ENCODE peak calls at places on chromosome 1, in seven cellular contexts. B is H9, X is tibial artery, W is GM23248, Z is Peyer's patch, H is GM23338, O is foreskin keratinocyte. C is an unnamed sample.

GRCh38 chr1:92817986-92818764 is 13.7 kb upstream of the RPL5 start:
- DNase-seq in B (peak; percentile 55), X (no peak), W (peak; percentile 66), Z (no peak), H (peak; percentile 76), O (no peak), C (no peak)

GRCh38 chr1:52140633-52141512 is 1.0 kb upstream of the ZFYVE9 start:
- DNase-seq in B (no peak), X (no peak), W (peak; percentile 26), Z (no peak), H (no peak), O (peak; percentile 44), C (peak; percentile 13)

GRCh38 chr1:244171241-244171985 is 120.3 kb downstream of the ZBTB18 start:
- DNase-seq in B (no peak), X (no peak), W (peak; percentile 4), Z (no peak), H (no peak), O (no peak), C (no peak)

GRCh38 chr1:155094622-155094948 is 15.9 kb downstream of the EFNA3 start:
- DNase-seq in B (no peak), X (no peak), W (no peak), Z (no peak), H (no peak), O (no peak), C (no peak)

GRCh38 chr1:215877452-215877951 is 310.4 kb downstream of the KCTD3 start:
- DNase-seq in B (no peak), X (no peak), W (no peak), Z (no peak), H (no peak), O (no peak), C (no peak)

GRCh38 chr1:211327341-211327921 is 798 bp downstream of the TRAF5 start:
- DNase-seq in B (peak; percentile 52), X (no peak), W (peak; percentile 85), Z (peak; percentile 75), H (peak; percentile 79), O (peak; percentile 39), C (no peak)

GRCh38 chr1:29713857-29714256 is 477.5 kb downstream of the PTPRU start:
- DNase-seq in B (no peak), X (no peak), W (peak; percentile 42), Z (no peak), H (no peak), O (no peak), C (no peak)

GRCh38 chr1:219883400-219884332 is 44.7 kb downstream of the SLC30A10 start:
- DNase-seq in B (peak; percentile 60), X (no peak), W (no peak), Z (no peak), H (peak; percentile 51), O (no peak), C (no peak)

GRCh38 chr1:228084797-228085196 is 2.3 kb downstream of the ARF1 start:
- DNase-seq in B (no peak), X (no peak), W (no peak), Z (no peak), H (no peak), O (no peak), C (no peak)

GRCh38 chr1:160376525-160377131 is 9.8 kb downstream of the NHLH1 start:
- DNase-seq in B (peak; percentile 73), X (no peak), W (peak; percentile 79), Z (no peak), H (peak; percentile 92), O (peak; percentile 53), C (peak; percentile 60)

GRCh38 chr1:199243423-199244061 is 604.7 kb downstream of the PTPRC start:
- DNase-seq in B (peak; percentile 87), X (no peak), W (peak; percentile 63), Z (peak; percentile 67), H (peak; percentile 77), O (peak; percentile 24), C (no peak)

GRCh38 chr1:82962658-82963057 is 1036.3 kb downstream of the TTLL7 start:
- DNase-seq in B (no peak), X (no peak), W (no peak), Z (no peak), H (peak; percentile 31), O (no peak), C (no peak)

GRCh38 chr1:221509575-221510360 is 232.1 kb downstream of the DUSP10 start:
- DNase-seq in B (no peak), X (no peak), W (no peak), Z (no peak), H (no peak), O (no peak), C (no peak)

GRCh38 chr1:241932845-241933244 is 24.7 kb upstream of the BECN2 start:
- DNase-seq in B (no peak), X (no peak), W (no peak), Z (no peak), H (no peak), O (no peak), C (no peak)

GRCh38 chr1:24126023-24126671 is 14.2 kb upstream of the MYOM3 start:
- DNase-seq in B (no peak), X (no peak), W (peak; percentile 62), Z (no peak), H (no peak), O (no peak), C (no peak)

GRCh38 chr1:205313681-205314308 is 7.8 kb downstream of the NUAK2 start:
- DNase-seq in B (peak; percentile 94), X (peak; percentile 70), W (no peak), Z (peak; percentile 68), H (peak; percentile 96), O (peak; percentile 18), C (peak; percentile 89)

GRCh38 chr1:55362558-55362957 is 147.4 kb upstream of the USP24 start:
- DNase-seq in B (no peak), X (no peak), W (peak; percentile 90), Z (no peak), H (no peak), O (peak; percentile 20), C (no peak)

GRCh38 chr1:183105449-183105848 is 80.6 kb upstream of the LAMC2 start:
- DNase-seq in B (no peak), X (no peak), W (peak; percentile 33), Z (no peak), H (no peak), O (no peak), C (no peak)

DNA sequence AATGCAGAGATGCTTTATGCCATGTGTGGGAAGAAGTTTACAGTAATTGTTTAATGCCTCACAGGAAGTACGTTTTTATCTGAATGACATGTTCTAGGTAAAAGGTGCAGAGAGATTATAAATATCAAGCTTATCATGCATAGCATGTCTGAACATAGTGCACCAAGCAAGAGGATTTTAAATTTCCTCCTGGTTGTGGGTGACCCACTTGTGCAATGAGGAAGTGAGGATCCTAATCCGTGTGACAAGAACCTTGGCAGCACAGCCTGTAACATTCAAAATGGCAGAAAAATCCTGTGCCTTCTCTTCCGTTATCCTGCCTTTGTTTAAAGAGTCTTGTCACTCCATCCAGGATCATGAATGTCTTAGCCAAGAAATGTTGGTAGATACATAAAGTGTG is 75.6 kb downstream of the PLA2G4A start:
- DNase-seq in B (no peak), X (no peak), W (no peak), Z (no peak), H (no peak), O (no peak), C (no peak)
- H3K4me1 ChIP-seq in B (no peaks in the 10 kb centered on the region), X (no peaks in the 10 kb centered on the region), W (peaks cover 16% of the 10 kb centered on the region), Z (no peaks in the 10 kb centered on the region), H (no peaks in the 10 kb centered on the region), O (no peaks in the 10 kb centered on the region), C (no peaks in the 10 kb centered on the region)

GRCh38 chr1:207831517-207832327 is 79.2 kb downstream of the CD34 start:
- DNase-seq in B (no peak), X (peak; percentile 91), W (no peak), Z (peak; percentile 61), H (no peak), O (peak; percentile 77), C (no peak)

GRCh38 chr1:207833956-207834660 is 76.8 kb downstream of the CD34 start:
- DNase-seq in B (no peak), X (peak; percentile 52), W (no peak), Z (peak; percentile 26), H (no peak), O (no peak), C (no peak)

GRCh38 chr1:207835958-207836357 is 75.0 kb downstream of the CD34 start:
- DNase-seq in B (no peak), X (peak; percentile 13), W (no peak), Z (no peak), H (no peak), O (no peak), C (no peak)

GRCh38 chr1:207832796-207833195 is 78.1 kb downstream of the CD34 start:
- DNase-seq in B (no peak), X (peak; percentile 58), W (no peak), Z (peak; percentile 38), H (no peak), O (no peak), C (no peak)

DNA sequence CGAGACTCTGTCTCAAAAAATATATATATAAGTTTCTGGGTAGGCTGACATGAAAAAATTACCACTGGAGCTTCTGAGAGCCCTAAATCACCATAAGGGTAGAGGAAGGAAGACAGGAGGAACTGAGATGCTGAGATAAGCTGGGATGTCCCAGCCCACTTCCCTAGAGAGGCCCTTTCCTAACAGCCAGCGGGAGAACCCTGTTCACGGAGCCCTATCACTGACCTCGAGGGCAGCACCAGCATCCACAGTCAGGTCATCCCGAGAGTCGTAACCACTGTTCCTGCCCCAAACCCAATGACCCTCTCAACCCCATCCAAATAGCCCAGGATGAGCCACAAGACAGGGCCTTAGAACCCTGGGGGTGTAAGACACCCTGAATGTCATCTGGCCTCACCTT is 77.5 kb downstream of the CD34 start:
- DNase-seq in B (no peak), X (peak; percentile 48), W (no peak), Z (peak; percentile 40), H (no peak), O (no peak), C (no peak)
- H3K27ac ChIP-seq in B (no peak overlapping the region), X (peak overlapping the region; percentile 62), W (no peak overlapping the region), Z (no peak overlapping the region), H (no peak overlapping the region), O (no peak overlapping the region), C (no peak overlapping the region)

DNA sequence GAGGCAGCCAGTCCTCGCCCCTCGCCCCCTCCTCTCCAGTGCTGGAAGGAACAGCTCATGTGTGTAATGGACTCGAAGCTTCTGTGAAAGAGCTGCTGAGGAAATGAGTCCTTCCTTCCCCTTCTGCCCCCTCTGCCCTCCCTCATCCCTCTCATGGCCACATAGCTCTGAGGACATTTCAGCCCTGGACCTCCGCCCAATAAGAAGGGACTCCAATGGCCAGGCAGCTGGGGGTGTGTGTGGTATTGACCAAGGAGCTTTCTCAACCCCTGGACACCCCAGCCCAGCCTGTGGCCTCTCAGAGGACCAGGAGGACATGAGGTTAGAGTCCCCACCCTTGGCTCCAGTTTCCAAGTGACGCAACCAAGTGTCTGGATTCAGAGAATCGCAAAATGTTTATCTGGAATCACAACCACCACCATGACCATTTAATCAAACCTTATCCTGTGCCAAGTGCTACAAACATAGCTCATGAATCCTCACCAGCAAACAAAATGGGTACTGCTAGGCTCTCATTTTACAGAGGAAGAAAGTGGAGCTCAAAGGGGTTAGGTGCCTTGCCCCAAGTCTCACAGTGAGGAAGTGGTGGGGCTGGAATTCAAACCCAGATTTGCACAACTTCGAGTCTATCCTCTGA is 47.8 kb upstream of the ECE1 start:
- DNase-seq in B (no peak), X (peak; percentile 100), W (peak; percentile 79), Z (peak; percentile 91), H (no peak), O (no peak), C (no peak)
- H3K4me1 ChIP-seq in B (no peaks in the 10 kb centered on the region), X (peaks cover 5% of the 10 kb centered on the region), W (peaks cover 57% of the 10 kb centered on the region), Z (peaks cover 100% of the 10 kb centered on the region), H (peaks cover 19% of the 10 kb centered on the region), O (peaks cover 11% of the 10 kb centered on the region), C (peaks cover 37% of the 10 kb centered on the region)

DNA sequence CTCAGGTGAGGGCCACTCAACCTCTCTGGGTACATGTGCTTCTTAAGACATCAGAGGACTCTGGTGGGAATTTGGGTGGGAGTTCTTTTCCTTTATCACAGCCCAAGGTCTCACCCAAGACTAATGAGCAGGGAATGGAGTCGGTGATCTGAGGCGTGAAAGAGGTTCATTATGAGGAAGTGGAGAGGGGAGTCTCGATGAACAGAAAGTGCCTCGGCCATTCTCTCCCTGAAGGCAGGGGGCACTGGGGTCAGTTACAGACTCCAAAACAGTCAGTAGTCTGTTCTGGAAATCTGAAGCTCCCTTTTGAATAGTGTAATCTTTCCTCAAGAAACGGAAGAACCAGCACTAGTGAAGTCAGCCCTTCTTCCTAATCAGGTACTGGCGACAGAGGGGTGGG is 36.2 kb downstream of the HSD3B2 start:
- DNase-seq in B (no peak), X (no peak), W (no peak), Z (no peak), H (no peak), O (no peak), C (no peak)
- H3K27ac ChIP-seq in B (no peak overlapping the region), X (no peak overlapping the region), W (no peak overlapping the region), Z (no peak overlapping the region), H (no peak overlapping the region), O (no peak overlapping the region), C (no peak overlapping the region)

C was measured in SJSA1.